ENCODE peak calls at places on chromosomes 7 and 10, in ten cellular contexts. One of them, this sample, is unnamed.
A peak's percentile ranks its signal among the peaks of the same experiment; 100 is the strongest.

GRCh38 chr7:78769551-78770101 is 683.8 kb downstream of the MAGI2 start:
- DNase-seq in fibroblast of mammary gland: peak; percentile 13
- DNase-seq in activated CD8-positive, alpha-beta memory T cell treated with anti-CD3 and anti-CD28 coated beads, Interleukin-2, amount 10 ng/mL, durations not matched to agents 7 days and 5 days: no peak
- DNase-seq in omental fat pad: no peak
- DNase-seq in LoVo: no peak
- DNase-seq in GM12891: no peak
- DNase-seq in psoas muscle: no peak
- DNase-seq in SW480: no peak
- DNase-seq in left ventricle myocardium inferior: no peak
- DNase-seq in upper lobe of left lung: no peak
- DNase-seq in this sample: peak; percentile 12

GRCh38 chr7:132609222-132609621 is 33.0 kb upstream of the PLXNA4 start:
- DNase-seq in fibroblast of mammary gland: no peak
- DNase-seq in activated CD8-positive, alpha-beta memory T cell treated with anti-CD3 and anti-CD28 coated beads, Interleukin-2, amount 10 ng/mL, durations not matched to agents 7 days and 5 days: no peak
- DNase-seq in omental fat pad: no peak
- DNase-seq in LoVo: no peak
- DNase-seq in GM12891: no peak
- DNase-seq in psoas muscle: no peak
- DNase-seq in SW480: no peak
- DNase-seq in left ventricle myocardium inferior: no peak
- DNase-seq in upper lobe of left lung: no peak
- DNase-seq in this sample: no peak

GRCh38 chr10:132836248-132836831 is 50.4 kb upstream of the NKX6-2 start:
- DNase-seq in fibroblast of mammary gland: no peak
- DNase-seq in activated CD8-positive, alpha-beta memory T cell treated with anti-CD3 and anti-CD28 coated beads, Interleukin-2, amount 10 ng/mL, durations not matched to agents 7 days and 5 days: no peak
- DNase-seq in omental fat pad: no peak
- DNase-seq in LoVo: no peak
- DNase-seq in GM12891: no peak
- DNase-seq in psoas muscle: peak; percentile 98
- DNase-seq in SW480: no peak
- DNase-seq in left ventricle myocardium inferior: peak; percentile 48
- DNase-seq in upper lobe of left lung: no peak
- DNase-seq in this sample: no peak

GRCh38 chr7:47602272-47603004 is 20.5 kb upstream of the TNS3 start:
- DNase-seq in fibroblast of mammary gland: no peak
- DNase-seq in activated CD8-positive, alpha-beta memory T cell treated with anti-CD3 and anti-CD28 coated beads, Interleukin-2, amount 10 ng/mL, durations not matched to agents 7 days and 5 days: no peak
- DNase-seq in omental fat pad: no peak
- DNase-seq in LoVo: no peak
- DNase-seq in GM12891: no peak
- DNase-seq in psoas muscle: no peak
- DNase-seq in SW480: no peak
- DNase-seq in left ventricle myocardium inferior: no peak
- DNase-seq in upper lobe of left lung: no peak
- DNase-seq in this sample: no peak

GRCh38 chr10:124516181-124516580 is 54.6 kb downstream of the LHPP start:
- DNase-seq in fibroblast of mammary gland: no peak
- DNase-seq in activated CD8-positive, alpha-beta memory T cell treated with anti-CD3 and anti-CD28 coated beads, Interleukin-2, amount 10 ng/mL, durations not matched to agents 7 days and 5 days: no peak
- DNase-seq in omental fat pad: no peak
- DNase-seq in LoVo: no peak
- DNase-seq in GM12891: no peak
- DNase-seq in psoas muscle: peak; percentile 12
- DNase-seq in SW480: no peak
- DNase-seq in left ventricle myocardium inferior: no peak
- DNase-seq in upper lobe of left lung: no peak
- DNase-seq in this sample: no peak

GRCh38 chr7:106679153-106679931 is 18.4 kb upstream of the CCDC71L start:
- DNase-seq in fibroblast of mammary gland: peak; percentile 73
- DNase-seq in activated CD8-positive, alpha-beta memory T cell treated with anti-CD3 and anti-CD28 coated beads, Interleukin-2, amount 10 ng/mL, durations not matched to agents 7 days and 5 days: peak; percentile 63
- DNase-seq in omental fat pad: no peak
- DNase-seq in LoVo: no peak
- DNase-seq in GM12891: no peak
- DNase-seq in psoas muscle: no peak
- DNase-seq in SW480: no peak
- DNase-seq in left ventricle myocardium inferior: no peak
- DNase-seq in upper lobe of left lung: peak; percentile 24
- DNase-seq in this sample: no peak

GRCh38 chr7:94763268-94763667 is 107.3 kb upstream of the SGCE start:
- DNase-seq in fibroblast of mammary gland: peak; percentile 92
- DNase-seq in activated CD8-positive, alpha-beta memory T cell treated with anti-CD3 and anti-CD28 coated beads, Interleukin-2, amount 10 ng/mL, durations not matched to agents 7 days and 5 days: no peak
- DNase-seq in omental fat pad: no peak
- DNase-seq in LoVo: no peak
- DNase-seq in GM12891: no peak
- DNase-seq in psoas muscle: no peak
- DNase-seq in SW480: no peak
- DNase-seq in left ventricle myocardium inferior: no peak
- DNase-seq in upper lobe of left lung: no peak
- DNase-seq in this sample: no peak

GRCh38 chr7:149866817-149867447 is 6.8 kb upstream of the ATP6V0E2 start:
- DNase-seq in fibroblast of mammary gland: peak; percentile 15
- DNase-seq in activated CD8-positive, alpha-beta memory T cell treated with anti-CD3 and anti-CD28 coated beads, Interleukin-2, amount 10 ng/mL, durations not matched to agents 7 days and 5 days: no peak
- DNase-seq in omental fat pad: peak; percentile 20
- DNase-seq in LoVo: no peak
- DNase-seq in GM12891: no peak
- DNase-seq in psoas muscle: no peak
- DNase-seq in SW480: no peak
- DNase-seq in left ventricle myocardium inferior: no peak
- DNase-seq in upper lobe of left lung: no peak
- DNase-seq in this sample: no peak

GRCh38 chr10:48490576-48491345 is 114.1 kb downstream of the ARHGAP22 start:
- DNase-seq in fibroblast of mammary gland: no peak
- DNase-seq in activated CD8-positive, alpha-beta memory T cell treated with anti-CD3 and anti-CD28 coated beads, Interleukin-2, amount 10 ng/mL, durations not matched to agents 7 days and 5 days: peak; percentile 32
- DNase-seq in omental fat pad: no peak
- DNase-seq in LoVo: no peak
- DNase-seq in GM12891: no peak
- DNase-seq in psoas muscle: no peak
- DNase-seq in SW480: no peak
- DNase-seq in left ventricle myocardium inferior: no peak
- DNase-seq in upper lobe of left lung: no peak
- DNase-seq in this sample: no peak

GRCh38 chr7:105794741-105795729 is 81.4 kb downstream of the ATXN7L1 start:
- DNase-seq in fibroblast of mammary gland: peak; percentile 80
- DNase-seq in activated CD8-positive, alpha-beta memory T cell treated with anti-CD3 and anti-CD28 coated beads, Interleukin-2, amount 10 ng/mL, durations not matched to agents 7 days and 5 days: no peak
- DNase-seq in omental fat pad: no peak
- DNase-seq in LoVo: no peak
- DNase-seq in GM12891: no peak
- DNase-seq in psoas muscle: no peak
- DNase-seq in SW480: no peak
- DNase-seq in left ventricle myocardium inferior: peak; percentile 48
- DNase-seq in upper lobe of left lung: no peak
- DNase-seq in this sample: no peak

GRCh38 chr7:158621042-158621441 is 33.4 kb upstream of the PTPRN2 start:
- DNase-seq in fibroblast of mammary gland: no peak
- DNase-seq in activated CD8-positive, alpha-beta memory T cell treated with anti-CD3 and anti-CD28 coated beads, Interleukin-2, amount 10 ng/mL, durations not matched to agents 7 days and 5 days: no peak
- DNase-seq in omental fat pad: no peak
- DNase-seq in LoVo: no peak
- DNase-seq in GM12891: no peak
- DNase-seq in psoas muscle: no peak
- DNase-seq in SW480: no peak
- DNase-seq in left ventricle myocardium inferior: no peak
- DNase-seq in upper lobe of left lung: no peak
- DNase-seq in this sample: no peak

GRCh38 chr10:88762906-88763305 is 3.1 kb downstream of the LIPN start:
- DNase-seq in fibroblast of mammary gland: no peak
- DNase-seq in activated CD8-positive, alpha-beta memory T cell treated with anti-CD3 and anti-CD28 coated beads, Interleukin-2, amount 10 ng/mL, durations not matched to agents 7 days and 5 days: no peak
- DNase-seq in omental fat pad: no peak
- DNase-seq in LoVo: no peak
- DNase-seq in GM12891: no peak
- DNase-seq in psoas muscle: no peak
- DNase-seq in SW480: no peak
- DNase-seq in left ventricle myocardium inferior: no peak
- DNase-seq in upper lobe of left lung: no peak
- DNase-seq in this sample: no peak

GRCh38 chr10:19432000-19432399 is 383.4 kb downstream of the MALRD1 start:
- DNase-seq in fibroblast of mammary gland: no peak
- DNase-seq in activated CD8-positive, alpha-beta memory T cell treated with anti-CD3 and anti-CD28 coated beads, Interleukin-2, amount 10 ng/mL, durations not matched to agents 7 days and 5 days: no peak
- DNase-seq in omental fat pad: no peak
- DNase-seq in LoVo: no peak
- DNase-seq in GM12891: no peak
- DNase-seq in psoas muscle: no peak
- DNase-seq in SW480: no peak
- DNase-seq in left ventricle myocardium inferior: no peak
- DNase-seq in upper lobe of left lung: no peak
- DNase-seq in this sample: no peak

GRCh38 chr10:48465860-48466521 is 138.9 kb downstream of the ARHGAP22 start:
- DNase-seq in fibroblast of mammary gland: no peak
- DNase-seq in activated CD8-positive, alpha-beta memory T cell treated with anti-CD3 and anti-CD28 coated beads, Interleukin-2, amount 10 ng/mL, durations not matched to agents 7 days and 5 days: no peak
- DNase-seq in omental fat pad: no peak
- DNase-seq in LoVo: no peak
- DNase-seq in GM12891: no peak
- DNase-seq in psoas muscle: no peak
- DNase-seq in SW480: no peak
- DNase-seq in left ventricle myocardium inferior: no peak
- DNase-seq in upper lobe of left lung: no peak
- DNase-seq in this sample: no peak

GRCh38 chr10:78042058-78042751 is 8.5 kb downstream of the RPS24 start:
- DNase-seq in fibroblast of mammary gland: no peak
- DNase-seq in activated CD8-positive, alpha-beta memory T cell treated with anti-CD3 and anti-CD28 coated beads, Interleukin-2, amount 10 ng/mL, durations not matched to agents 7 days and 5 days: no peak
- DNase-seq in omental fat pad: no peak
- DNase-seq in LoVo: no peak
- DNase-seq in GM12891: no peak
- DNase-seq in psoas muscle: no peak
- DNase-seq in SW480: no peak
- DNase-seq in left ventricle myocardium inferior: no peak
- DNase-seq in upper lobe of left lung: no peak
- DNase-seq in this sample: no peak

GRCh38 chr10:101816913-101817541 is 1.2 kb downstream of the OGA start:
- DNase-seq in fibroblast of mammary gland: no peak
- DNase-seq in activated CD8-positive, alpha-beta memory T cell treated with anti-CD3 and anti-CD28 coated beads, Interleukin-2, amount 10 ng/mL, durations not matched to agents 7 days and 5 days: no peak
- DNase-seq in omental fat pad: no peak
- DNase-seq in LoVo: no peak
- DNase-seq in GM12891: no peak
- DNase-seq in psoas muscle: no peak
- DNase-seq in SW480: peak; percentile 52
- DNase-seq in left ventricle myocardium inferior: no peak
- DNase-seq in upper lobe of left lung: no peak
- DNase-seq in this sample: no peak

GRCh38 chr7:11427686-11428273 is 404.2 kb downstream of the THSD7A start:
- DNase-seq in fibroblast of mammary gland: peak; percentile 76
- DNase-seq in activated CD8-positive, alpha-beta memory T cell treated with anti-CD3 and anti-CD28 coated beads, Interleukin-2, amount 10 ng/mL, durations not matched to agents 7 days and 5 days: no peak
- DNase-seq in omental fat pad: no peak
- DNase-seq in LoVo: peak; percentile 68
- DNase-seq in GM12891: no peak
- DNase-seq in psoas muscle: no peak
- DNase-seq in SW480: peak; percentile 75
- DNase-seq in left ventricle myocardium inferior: no peak
- DNase-seq in upper lobe of left lung: no peak
- DNase-seq in this sample: no peak

GRCh38 chr7:158821173-158822021 is 7.9 kb downstream of the ESYT2 start:
- DNase-seq in fibroblast of mammary gland: peak; percentile 90
- DNase-seq in activated CD8-positive, alpha-beta memory T cell treated with anti-CD3 and anti-CD28 coated beads, Interleukin-2, amount 10 ng/mL, durations not matched to agents 7 days and 5 days: peak; percentile 45
- DNase-seq in omental fat pad: no peak
- DNase-seq in LoVo: peak; percentile 88
- DNase-seq in GM12891: no peak
- DNase-seq in psoas muscle: no peak
- DNase-seq in SW480: peak; percentile 94
- DNase-seq in left ventricle myocardium inferior: no peak
- DNase-seq in upper lobe of left lung: no peak
- DNase-seq in this sample: no peak

GRCh38 chr10:61548371-61548770 is 95.2 kb upstream of the TMEM26 start:
- DNase-seq in fibroblast of mammary gland: no peak
- DNase-seq in activated CD8-positive, alpha-beta memory T cell treated with anti-CD3 and anti-CD28 coated beads, Interleukin-2, amount 10 ng/mL, durations not matched to agents 7 days and 5 days: no peak
- DNase-seq in omental fat pad: no peak
- DNase-seq in LoVo: no peak
- DNase-seq in GM12891: no peak
- DNase-seq in psoas muscle: no peak
- DNase-seq in SW480: no peak
- DNase-seq in left ventricle myocardium inferior: no peak
- DNase-seq in upper lobe of left lung: no peak
- DNase-seq in this sample: no peak

GRCh38 chr7:78149787-78150186 is 351.2 kb downstream of the PHTF2 start:
- DNase-seq in fibroblast of mammary gland: peak; percentile 93
- DNase-seq in activated CD8-positive, alpha-beta memory T cell treated with anti-CD3 and anti-CD28 coated beads, Interleukin-2, amount 10 ng/mL, durations not matched to agents 7 days and 5 days: no peak
- DNase-seq in omental fat pad: no peak
- DNase-seq in LoVo: no peak
- DNase-seq in GM12891: no peak
- DNase-seq in psoas muscle: no peak
- DNase-seq in SW480: no peak
- DNase-seq in left ventricle myocardium inferior: no peak
- DNase-seq in upper lobe of left lung: no peak
- DNase-seq in this sample: no peak

GRCh38 chr10:116849271-116850057 is at the start of gene ENO4:
- DNase-seq in fibroblast of mammary gland: peak; percentile 71
- DNase-seq in activated CD8-positive, alpha-beta memory T cell treated with anti-CD3 and anti-CD28 coated beads, Interleukin-2, amount 10 ng/mL, durations not matched to agents 7 days and 5 days: no peak
- DNase-seq in omental fat pad: peak; percentile 27
- DNase-seq in LoVo: peak; percentile 63
- DNase-seq in GM12891: peak; percentile 64
- DNase-seq in psoas muscle: peak; percentile 64
- DNase-seq in SW480: peak; percentile 77
- DNase-seq in left ventricle myocardium inferior: peak; percentile 68
- DNase-seq in upper lobe of left lung: peak; percentile 82
- DNase-seq in this sample: peak; percentile 44

GRCh38 chr10:50788951-50789904 is 49.5 kb downstream of the ASAH2B start:
- DNase-seq in fibroblast of mammary gland: peak; percentile 52
- DNase-seq in activated CD8-positive, alpha-beta memory T cell treated with anti-CD3 and anti-CD28 coated beads, Interleukin-2, amount 10 ng/mL, durations not matched to agents 7 days and 5 days: no peak
- DNase-seq in omental fat pad: no peak
- DNase-seq in LoVo: peak; percentile 23
- DNase-seq in GM12891: no peak
- DNase-seq in psoas muscle: no peak
- DNase-seq in SW480: peak; percentile 23
- DNase-seq in left ventricle myocardium inferior: no peak
- DNase-seq in upper lobe of left lung: no peak
- DNase-seq in this sample: no peak

GRCh38 chr7:4665661-4666060 is 16.4 kb upstream of the FOXK1 start:
- DNase-seq in fibroblast of mammary gland: peak; percentile 92
- DNase-seq in activated CD8-positive, alpha-beta memory T cell treated with anti-CD3 and anti-CD28 coated beads, Interleukin-2, amount 10 ng/mL, durations not matched to agents 7 days and 5 days: no peak
- DNase-seq in omental fat pad: no peak
- DNase-seq in LoVo: no peak
- DNase-seq in GM12891: no peak
- DNase-seq in psoas muscle: no peak
- DNase-seq in SW480: no peak
- DNase-seq in left ventricle myocardium inferior: no peak
- DNase-seq in upper lobe of left lung: no peak
- DNase-seq in this sample: no peak

GRCh38 chr10:35912615-35913170 is 270.6 kb upstream of the FZD8 start:
- DNase-seq in fibroblast of mammary gland: peak; percentile 88
- DNase-seq in activated CD8-positive, alpha-beta memory T cell treated with anti-CD3 and anti-CD28 coated beads, Interleukin-2, amount 10 ng/mL, durations not matched to agents 7 days and 5 days: no peak
- DNase-seq in omental fat pad: no peak
- DNase-seq in LoVo: no peak
- DNase-seq in GM12891: no peak
- DNase-seq in psoas muscle: no peak
- DNase-seq in SW480: no peak
- DNase-seq in left ventricle myocardium inferior: no peak
- DNase-seq in upper lobe of left lung: no peak
- DNase-seq in this sample: no peak

GRCh38 chr7:134611611-134612151 is 35.0 kb upstream of the BPGM start:
- DNase-seq in fibroblast of mammary gland: no peak
- DNase-seq in activated CD8-positive, alpha-beta memory T cell treated with anti-CD3 and anti-CD28 coated beads, Interleukin-2, amount 10 ng/mL, durations not matched to agents 7 days and 5 days: no peak
- DNase-seq in omental fat pad: no peak
- DNase-seq in LoVo: no peak
- DNase-seq in GM12891: no peak
- DNase-seq in psoas muscle: no peak
- DNase-seq in SW480: no peak
- DNase-seq in left ventricle myocardium inferior: no peak
- DNase-seq in upper lobe of left lung: no peak
- DNase-seq in this sample: no peak

GRCh38 chr10:44380829-44381600 is 3.9 kb downstream of the CXCL12 start:
- DNase-seq in fibroblast of mammary gland: no peak
- DNase-seq in activated CD8-positive, alpha-beta memory T cell treated with anti-CD3 and anti-CD28 coated beads, Interleukin-2, amount 10 ng/mL, durations not matched to agents 7 days and 5 days: no peak
- DNase-seq in omental fat pad: no peak
- DNase-seq in LoVo: no peak
- DNase-seq in GM12891: no peak
- DNase-seq in psoas muscle: no peak
- DNase-seq in SW480: no peak
- DNase-seq in left ventricle myocardium inferior: no peak
- DNase-seq in upper lobe of left lung: peak; percentile 7
- DNase-seq in this sample: no peak

GRCh38 chr10:7572435-7572834 is 94.3 kb downstream of the ITIH5 start:
- DNase-seq in fibroblast of mammary gland: no peak
- DNase-seq in activated CD8-positive, alpha-beta memory T cell treated with anti-CD3 and anti-CD28 coated beads, Interleukin-2, amount 10 ng/mL, durations not matched to agents 7 days and 5 days: no peak
- DNase-seq in omental fat pad: no peak
- DNase-seq in LoVo: no peak
- DNase-seq in GM12891: no peak
- DNase-seq in psoas muscle: no peak
- DNase-seq in SW480: no peak
- DNase-seq in left ventricle myocardium inferior: no peak
- DNase-seq in upper lobe of left lung: peak; percentile 32
- DNase-seq in this sample: no peak

GRCh38 chr10:88205842-88206446 is 342.5 kb downstream of the PTEN start:
- DNase-seq in fibroblast of mammary gland: no peak
- DNase-seq in activated CD8-positive, alpha-beta memory T cell treated with anti-CD3 and anti-CD28 coated beads, Interleukin-2, amount 10 ng/mL, durations not matched to agents 7 days and 5 days: no peak
- DNase-seq in omental fat pad: no peak
- DNase-seq in LoVo: no peak
- DNase-seq in GM12891: no peak
- DNase-seq in psoas muscle: no peak
- DNase-seq in SW480: no peak
- DNase-seq in left ventricle myocardium inferior: no peak
- DNase-seq in upper lobe of left lung: no peak
- DNase-seq in this sample: no peak